ENCODE peak calls at places on chromosome 19, in six cellular contexts. C is RWPE1, J is AG09309, N is suprapubic skin, G is fibroblast of lung, U is HFF-Myc. P is an unnamed sample.

GRCh38 chr19:8663920-8664670 is 33.7 kb downstream of the NFILZ start:
- DNase-seq in U (no peak), C (no peak), G (no peak), J (no peak), N (no peak), P (no peak)

GRCh38 chr19:44904426-44904994 is 1.1 kb upstream of the APOE start:
- DNase-seq in J (no peak), G (no peak), U (no peak), N (no peak), C (no peak), P (no peak)

GRCh38 chr19:45578861-45579260 is 5.7 kb downstream of the OPA3 start:
- DNase-seq in J (no peak), N (no peak), G (no peak), U (no peak), C (no peak), P (no peak)

GRCh38 chr19:38455031-38455430 is 21.5 kb downstream of the RYR1 start:
- DNase-seq in U (peak), G (peak), C (no peak), J (no peak), N (no peak), P (no peak)

GRCh38 chr19:13130886-13131490 is 12.9 kb downstream of the NACC1 start:
- DNase-seq in N (no peak), G (no peak), U (no peak), J (no peak), C (no peak), P (no peak)

GRCh38 chr19:55619264-55619663 is 5.1 kb downstream of the ZNF784 start:
- DNase-seq in U (no peak), J (no peak), C (no peak), N (no peak), G (no peak), P (no peak)

GRCh38 chr19:33035461-33035860 is 29.2 kb downstream of the RHPN2 start:
- DNase-seq in J (no peak), N (no peak), G (no peak), U (no peak), C (no peak), P (no peak)

GRCh38 chr19:18292810-18293641 is 11.6 kb upstream of the JUND start:
- DNase-seq in C (peak), N (peak), J (no peak), U (no peak), G (peak), P (peak)

GRCh38 chr19:47741544-47742125 is 3.7 kb upstream of the NOP53 start:
- DNase-seq in J (no peak), U (no peak), G (no peak), C (no peak), N (no peak), P (no peak)

GRCh38 chr19:5477451-5478215 is 22.4 kb downstream of the ZNRF4 start:
- DNase-seq in C (no peak), U (no peak), J (no peak), N (no peak), G (no peak), P (no peak)

GRCh38 chr19:12838182-12838890 is at the start of gene MAST1:
- DNase-seq in J (no peak), G (no peak), N (no peak), U (no peak), C (no peak), P (peak)

GRCh38 chr19:47704024-47704423 is 9.2 kb upstream of the EHD2 start:
- DNase-seq in U (no peak), C (no peak), N (no peak), G (peak), J (no peak), P (no peak)

GRCh38 chr19:3544054-3544376 is 5.0 kb downstream of the TEKTIP1 start:
- DNase-seq in N (no peak), C (no peak), U (no peak), G (no peak), J (no peak), P (no peak)

GRCh38 chr19:42488783-42489521 is 39.3 kb downstream of the CEACAM1 start:
- DNase-seq in C (no peak), G (no peak), U (no peak), N (no peak), J (no peak), P (no peak)

GRCh38 chr19:19537321-19538048 is 580 bp upstream of the CILP2 start:
- DNase-seq in J (no peak), C (no peak), N (no peak), U (no peak), G (peak), P (no peak)

GRCh38 chr19:16661480-16662034 is 618 bp downstream of the TMEM38A start:
- DNase-seq in G (no peak), N (peak), J (no peak), C (no peak), U (no peak), P (no peak)

GRCh38 chr19:7849631-7850428 is 19.8 kb downstream of the EVI5L start:
- DNase-seq in U (no peak), N (no peak), G (no peak), J (no peak), C (peak), P (no peak)

GRCh38 chr19:58059003-58059671 is at the start of gene ZNF135:
- DNase-seq in N (peak), C (peak), U (no peak), J (peak), G (peak), P (peak)

GRCh38 chr19:54188224-54188871 is 1.0 kb downstream of the MBOAT7 start:
- DNase-seq in N (no peak), C (no peak), G (peak), J (no peak), U (no peak), P (no peak)

GRCh38 chr19:55451522-55452380 is 8.7 kb upstream of the SHISA7 start:
- DNase-seq in U (no peak), G (no peak), J (no peak), C (no peak), N (no peak), P (no peak)

GRCh38 chr19:406121-406711 is 2.7 kb downstream of the C2CD4C start:
- DNase-seq in N (peak), U (no peak), C (no peak), G (no peak), J (no peak), P (no peak)

GRCh38 chr19:39211731-39212376 is 7.8 kb upstream of the SYCN start:
- DNase-seq in G (no peak), J (no peak), C (no peak), U (no peak), N (no peak), P (no peak)

GRCh38 chr19:11355160-11356073 is at the start of gene PLPPR2:
- DNase-seq in J (peak), U (no peak), N (peak), C (peak), G (peak), P (peak)

GRCh38 chr19:47411101-47411500 is 8.2 kb downstream of the MEIS3 start:
- DNase-seq in U (no peak), G (peak), C (no peak), N (no peak), J (no peak), P (no peak)

GRCh38 chr19:56258272-56258671 is 14.3 kb upstream of the EDDM13 start:
- DNase-seq in C (no peak), J (no peak), G (no peak), U (no peak), N (no peak), P (no peak)

GRCh38 chr19:3687774-3688706 is 12.2 kb downstream of the PIP5K1C start:
- DNase-seq in J (no peak), C (no peak), U (no peak), N (no peak), G (no peak), P (no peak)

GRCh38 chr19:46435009-46435408 is 6.3 kb upstream of the PNMA8C start:
- DNase-seq in G (no peak), N (no peak), J (no peak), C (no peak), U (no peak), P (no peak)

GRCh38 chr19:5281588-5281987 is 59.0 kb downstream of the PTPRS start:
- DNase-seq in G (no peak), N (peak), U (no peak), C (no peak), J (no peak), P (no peak)

GRCh38 chr19:46670874-46671273 is 9.9 kb upstream of the DACT3 start:
- DNase-seq in U (no peak), G (peak), C (no peak), N (no peak), J (no peak), P (no peak)

GRCh38 chr19:6241056-6241455 is 38.7 kb downstream of the MLLT1 start:
- DNase-seq in U (no peak), C (no peak), N (peak), J (no peak), G (no peak), P (no peak)

GRCh38 chr19:6802336-6803035 is 30.0 kb downstream of the VAV1 start:
- DNase-seq in G (no peak), N (peak), C (no peak), U (no peak), J (no peak), P (no peak)

GRCh38 chr19:11247391-11247790 is 8.0 kb downstream of the ANGPTL8 start:
- DNase-seq in J (no peak), C (no peak), U (no peak), G (no peak), N (no peak), P (no peak)

GRCh38 chr19:12786149-12786870 is 5.0 kb upstream of the JUNB start:
- DNase-seq in J (no peak), C (peak), N (no peak), U (no peak), G (no peak), P (no peak)

GRCh38 chr19:34236035-34236793 is 18.1 kb upstream of the GARRE1 start:
- DNase-seq in U (peak), N (no peak), C (no peak), G (peak), J (peak), P (no peak)

GRCh38 chr19:42271045-42271419 is 2.0 kb downstream of the CIC start:
- DNase-seq in C (no peak), U (no peak), J (no peak), N (no peak), G (no peak), P (no peak)

GRCh38 chr19:41009700-41010235 is 18.7 kb downstream of the CYP2B6 start:
- DNase-seq in N (no peak), G (no peak), C (no peak), J (no peak), U (no peak), P (no peak)

GRCh38 chr19:33389574-33390119 is 16.1 kb downstream of the CEBPG start:
- DNase-seq in G (no peak), N (peak), J (no peak), U (no peak), C (no peak), P (no peak)

GRCh38 chr19:13823256-13823655 is 28.0 kb downstream of the ZSWIM4 start:
- DNase-seq in J (no peak), C (no peak), U (no peak), N (no peak), G (no peak), P (no peak)

GRCh38 chr19:1446713-1447564 is 3.0 kb upstream of the APC2 start:
- DNase-seq in U (no peak), J (no peak), C (no peak), G (no peak), N (no peak), P (no peak)

GRCh38 chr19:1447565-1447903 is 2.4 kb upstream of the APC2 start:
- DNase-seq in U (no peak), C (no peak), J (no peak), N (no peak), G (no peak), P (no peak)

GRCh38 chr19:1447944-1448343 is 2.0 kb upstream of the APC2 start:
- DNase-seq in G (no peak), N (no peak), J (no peak), C (no peak), U (no peak), P (no peak)

GRCh38 chr19:1445932-1446712 is 3.8 kb upstream of the APC2 start:
- DNase-seq in G (no peak), U (no peak), C (peak), J (no peak), N (no peak), P (no peak)

GRCh38 chr19:1445185-1445931 is 4.6 kb upstream of the APC2 start:
- DNase-seq in U (no peak), G (no peak), J (no peak), C (peak), N (no peak), P (peak)
- TF ChIP-seq CTCF in U (peak), G (peak), J (peak), C (peak), N (peak), P (peak)

GRCh38 chr19:1469200-1469935 is 9.6 kb downstream of the C19orf25 start:
- DNase-seq in U (no peak), G (no peak), C (no peak), N (no peak), J (no peak), P (no peak)

GRCh38 chr19:1472227-1473055 is 6.6 kb downstream of the C19orf25 start:
- DNase-seq in C (no peak), G (no peak), N (no peak), U (no peak), J (no peak), P (no peak)

GRCh38 chr19:1471514-1472107 is 7.4 kb downstream of the C19orf25 start:
- DNase-seq in J (no peak), N (no peak), G (no peak), C (no peak), U (no peak), P (no peak)

GRCh38 chr19:1469936-1470863 is 8.8 kb downstream of the C19orf25 start:
- DNase-seq in N (no peak), G (no peak), C (peak), J (no peak), U (no peak), P (no peak)

GRCh38 chr19:1470864-1471513 is 8.0 kb downstream of the C19orf25 start:
- DNase-seq in J (no peak), C (no peak), G (no peak), N (no peak), U (no peak), P (no peak)
- TF ChIP-seq CTCF in J (no peak), C (no peak), G (no peak), N (no peak), U (no peak), P (no peak)

GRCh38 chr19:15199652-15200574 is 882 bp downstream of the NOTCH3 start:
- DNase-seq in U (no peak), C (no peak), G (peak), J (no peak), N (no peak), P (peak)
- TF ChIP-seq CTCF in U (no peak), C (no peak), G (no peak), J (no peak), N (no peak), P (no peak)

GRCh38 chr19:51511353-51511752 is 9.8 kb upstream of the SIGLEC12 start:
- DNase-seq in J (no peak), G (no peak), C (no peak), U (no peak), N (no peak), P (no peak)
- TF ChIP-seq CTCF in J (peak), G (no peak), C (no peak), U (peak), N (no peak), P (peak)